ENCODE peak calls at places on chromosomes 2 and 18, in five cellular contexts. U is SK-N-SH, Y is stomach, L is H1, V is sigmoid colon. X is an unnamed sample. For H3K36me3, the result is how much of the 10 kb centered on the place peaks cover.

GRCh38 chr2:39099820-39100728 is 20.8 kb downstream of the SOS1 start:
- DNase-seq in L (no peak), V (no peak), U (no peak), Y (no peak), X (no peak)

GRCh38 chr2:160474891-160475795 is 18.5 kb downstream of the RBMS1 start:
- DNase-seq in U (no peak), Y (no peak), V (no peak), L (no peak), X (no peak)

GRCh38 chr2:20625491-20625919 is 25.4 kb downstream of the HS1BP3 start:
- DNase-seq in L (no peak), Y (no peak), U (no peak), V (peak), X (no peak)

GRCh38 chr2:86566158-86566827 is 3.0 kb upstream of the CHMP3 start:
- DNase-seq in Y (no peak), V (no peak), L (no peak), U (no peak), X (no peak)

GRCh38 chr18:2325308-2325849 is 245.9 kb downstream of the METTL4 start:
- DNase-seq in V (no peak), L (no peak), Y (no peak), U (no peak), X (no peak)

GRCh38 chr2:190867182-190867581 is 13.4 kb upstream of the GLS start:
- DNase-seq in Y (no peak), U (no peak), L (no peak), V (no peak), X (no peak)

GRCh38 chr18:74265546-74266098 is 26.1 kb downstream of the CYB5A start:
- DNase-seq in V (no peak), L (no peak), Y (no peak), U (no peak), X (no peak)

GRCh38 chr2:20351555-20352229 is 1.0 kb upstream of the PUM2 start:
- DNase-seq in L (no peak), U (no peak), V (no peak), Y (peak), X (no peak)

GRCh38 chr2:228417526-228417925 is 236.0 kb upstream of the SPHKAP start:
- DNase-seq in Y (no peak), V (no peak), L (no peak), U (no peak), X (no peak)

GRCh38 chr2:216691210-216691741 is 4.1 kb downstream of the IGFBP5 start:
- DNase-seq in L (no peak), Y (peak), U (peak), V (peak), X (peak)

GRCh38 chr18:77090546-77091200 is 41.9 kb downstream of the MBP start:
- DNase-seq in L (no peak), Y (no peak), V (no peak), U (no peak), X (no peak)
- TF ChIP-seq EP300 in L (no peak), Y (no peak), V (no peak), U (no peak), X (no peak)

GRCh38 chr2:236970656-236971010 is 115.1 kb upstream of the COPS8 start:
- DNase-seq in L (no peak), U (no peak), V (no peak), Y (peak), X (no peak)

GRCh38 chr2:236967499-236967783 is 118.2 kb upstream of the COPS8 start:
- DNase-seq in U (no peak), V (no peak), Y (no peak), L (no peak), X (no peak)

GRCh38 chr2:236968101-236968886 is 117.4 kb upstream of the COPS8 start:
- DNase-seq in Y (peak), U (no peak), L (no peak), V (no peak), X (no peak)

GRCh38 chr2:236969767-236970655 is 115.7 kb upstream of the COPS8 start:
- DNase-seq in V (no peak), L (no peak), U (no peak), Y (peak), X (no peak)

GRCh38 chr2:236969075-236969474 is 116.6 kb upstream of the COPS8 start:
- DNase-seq in L (no peak), V (no peak), Y (peak), U (no peak), X (no peak)
- H3K27ac ChIP-seq in L (no peak), V (peak), Y (peak), U (no peak), X (no peak)

DNA sequence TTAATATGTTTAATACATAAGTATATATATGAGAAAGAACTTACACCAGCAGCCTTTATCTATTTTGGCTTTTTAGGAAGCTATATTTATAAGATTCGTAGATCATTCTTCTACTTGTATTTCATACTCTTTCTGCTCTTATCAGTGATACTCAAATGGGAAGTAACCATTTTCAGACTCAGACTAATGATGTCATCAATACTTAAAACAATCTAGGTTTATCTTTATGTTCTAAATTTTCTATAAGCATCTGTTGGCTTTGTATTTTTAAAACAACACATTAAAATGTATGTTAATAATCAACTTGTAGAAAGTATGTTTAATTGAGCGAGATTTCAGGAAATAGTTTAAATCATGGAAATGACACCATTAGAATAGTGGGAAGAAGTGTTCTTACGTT is 50.9 kb upstream of the DYSF start:
- DNase-seq in V (no peak), L (no peak), Y (no peak), U (no peak), X (no peak)
- H3K36me3 ChIP-seq in V (under half), L (half or more), Y (half or more), U (half or more), X (under half)

GRCh38 chr2:11398710-11399109 is 54.3 kb upstream of the ROCK2 start:
- DNase-seq in U (no peak), L (no peak), V (no peak), Y (peak), X (no peak)
- TF ChIP-seq EP300 in U (no peak), L (no peak), V (no peak), Y (no peak), X (no peak)

DNA sequence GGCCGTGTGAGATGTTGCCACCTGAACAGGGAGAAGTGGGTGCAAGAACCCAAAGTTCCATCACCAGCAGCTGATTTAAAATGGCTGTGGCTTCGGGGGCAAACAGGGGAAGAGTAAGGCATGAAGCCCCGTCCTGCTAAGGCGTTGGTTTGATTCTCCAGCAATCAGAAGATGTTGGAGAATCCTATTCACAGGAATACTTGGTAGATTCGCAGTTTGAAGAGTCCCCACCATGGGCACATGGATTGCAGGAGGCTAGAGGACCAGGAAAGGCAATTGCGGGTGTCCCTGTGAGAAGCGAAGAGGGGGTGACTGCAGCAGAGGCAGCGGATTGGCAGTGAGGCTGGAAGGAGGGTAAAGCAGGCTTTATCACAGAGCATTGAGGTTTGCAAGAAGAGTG is 46.6 kb upstream of the TXNDC2 start:
- DNase-seq in L (no peak), Y (no peak), V (no peak), U (no peak), X (no peak)
- H3K27ac ChIP-seq in L (peak), Y (no peak), V (peak), U (no peak), X (no peak)

DNA sequence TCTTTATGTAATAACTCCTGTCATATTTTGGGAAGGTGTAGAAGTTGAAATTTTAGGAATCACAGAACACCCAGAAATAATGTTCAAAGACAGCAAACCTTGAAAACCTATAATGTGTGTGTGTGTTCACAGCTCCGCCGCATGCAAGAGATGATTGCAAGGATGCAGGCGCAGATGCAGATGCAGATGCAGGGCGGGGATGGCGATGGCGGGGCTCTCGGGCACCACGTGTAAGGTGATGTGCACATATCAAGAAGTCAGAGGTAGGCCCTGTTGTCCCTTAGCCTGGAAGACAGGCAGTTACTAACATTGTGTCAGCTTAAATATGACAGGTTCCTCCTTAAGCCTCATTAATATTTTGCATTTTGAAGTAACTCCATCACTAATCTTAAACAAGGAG is 6.1 kb upstream of the FARP2 start:
- DNase-seq in V (no peak), U (no peak), L (no peak), Y (no peak), X (no peak)
- H3K36me3 ChIP-seq in V (half or more), U (half or more), L (half or more), Y (half or more), X (under half)

DNA sequence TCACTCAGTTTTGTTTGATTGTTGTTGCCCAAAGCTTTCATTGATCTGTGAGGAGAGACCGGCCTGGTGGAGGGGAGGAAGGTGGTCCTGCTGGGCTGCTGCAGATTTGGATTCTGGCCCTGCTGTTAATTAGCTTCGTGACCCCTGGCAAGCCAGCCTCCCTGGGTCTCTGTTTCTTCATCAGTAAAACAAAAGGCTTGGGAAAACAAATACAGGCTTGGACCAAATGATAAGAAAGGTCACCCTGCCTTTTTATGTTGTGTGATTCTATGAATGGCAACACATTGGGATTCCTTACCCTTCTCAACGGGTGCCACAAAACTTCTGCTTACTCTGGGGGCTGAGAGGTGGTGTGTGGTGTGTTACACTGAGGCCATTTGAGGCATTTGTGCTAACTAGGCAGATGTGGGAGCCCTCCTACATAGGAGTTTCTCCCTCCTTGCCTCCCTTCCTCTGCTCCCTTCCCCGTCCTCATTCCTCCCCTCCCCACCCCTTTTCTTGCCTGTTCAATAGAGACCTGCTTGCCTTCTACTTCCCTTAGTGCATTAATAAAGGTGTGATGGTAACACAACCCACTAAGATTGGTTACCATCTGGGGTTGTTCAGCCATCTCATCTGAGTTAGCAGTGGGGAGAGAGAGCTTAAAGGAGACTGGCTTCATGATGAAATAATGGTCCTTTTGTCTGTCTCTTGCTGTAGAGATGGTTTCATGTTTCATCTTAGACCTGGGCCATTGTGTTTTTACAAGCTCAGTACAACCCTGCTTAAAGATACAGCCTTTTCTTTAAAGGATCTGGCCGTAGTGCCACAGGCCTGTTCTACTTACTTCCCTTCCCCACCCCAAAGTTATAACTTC is 96.2 kb downstream of the TANC1 start:
- DNase-seq in Y (no peak), U (peak), V (no peak), L (no peak), X (no peak)
- TF ChIP-seq EP300 in Y (no peak), U (no peak), V (no peak), L (no peak), X (no peak)

DNA sequence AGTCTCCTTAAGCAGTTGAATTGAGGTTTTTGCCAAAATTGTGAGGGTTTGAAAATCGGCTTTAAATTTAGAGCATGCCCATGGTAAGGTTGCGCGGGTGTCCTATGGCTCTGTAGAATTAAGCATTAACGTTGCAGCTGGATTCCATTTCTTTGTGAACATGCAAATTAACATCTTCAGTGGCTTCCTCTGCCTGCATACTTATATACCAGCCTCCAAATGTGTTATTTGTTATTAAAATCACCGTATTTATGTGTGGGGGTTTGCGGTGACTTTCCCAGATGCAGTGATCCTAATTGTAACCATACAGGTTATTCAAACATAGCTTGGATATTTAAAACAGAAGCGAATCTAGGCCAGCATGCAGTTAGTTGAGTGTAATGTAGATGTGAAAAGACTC is 80.2 kb downstream of the TGOLN2 start:
- DNase-seq in Y (no peak), U (no peak), V (no peak), L (no peak), X (no peak)
- H3K27ac ChIP-seq in Y (no peak), U (no peak), V (no peak), L (peak), X (no peak)

DNA sequence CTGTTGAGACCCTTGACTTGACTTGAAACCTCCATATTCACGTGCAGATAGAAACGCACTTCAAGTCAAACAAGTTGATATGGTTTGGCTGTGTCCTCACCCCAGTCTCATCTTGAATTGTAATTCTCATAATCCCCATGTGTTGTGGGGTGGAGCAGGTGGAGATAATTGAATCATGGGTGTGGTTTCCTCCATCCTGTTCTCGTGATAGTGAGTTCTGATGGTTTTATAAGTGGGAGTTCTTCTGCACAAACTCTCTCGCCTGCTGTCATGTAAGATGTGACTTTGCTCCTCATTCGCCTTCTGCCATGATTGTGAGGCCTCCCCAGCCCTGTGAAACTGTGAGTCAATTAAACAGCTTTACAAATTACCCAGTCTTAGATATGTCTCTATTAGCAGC is 21.4 kb downstream of the SLC3A1 start:
- DNase-seq in V (no peak), U (no peak), L (no peak), Y (no peak), X (no peak)
- H3K36me3 ChIP-seq in V (under half), U (under half), L (under half), Y (under half), X (under half)

GRCh38 chr2:158716921-158717320 is 78.2 kb upstream of the DAPL1 start:
- DNase-seq in U (no peak), Y (no peak), V (no peak), L (no peak), X (no peak)

GRCh38 chr2:158714420-158714819 is 80.7 kb upstream of the DAPL1 start:
- DNase-seq in L (peak), U (no peak), V (no peak), Y (no peak), X (no peak)

GRCh38 chr2:158717366-158718195 is 77.5 kb upstream of the DAPL1 start:
- DNase-seq in Y (no peak), L (no peak), V (no peak), U (no peak), X (no peak)

GRCh38 chr2:158715352-158715751 is 79.8 kb upstream of the DAPL1 start:
- DNase-seq in Y (no peak), U (no peak), L (no peak), V (no peak), X (no peak)

GRCh38 chr2:158716091-158716815 is 78.9 kb upstream of the DAPL1 start:
- DNase-seq in V (no peak), U (no peak), Y (no peak), L (no peak), X (no peak)
- TF ChIP-seq EP300 in V (peak), U (no peak), Y (peak), L (no peak), X (no peak)